ENCODE peak calls at places on chromosomes 1 and 21, in five cellular contexts. D, S, U, V and O are unnamed samples.

GRCh38 chr1:226530591-226530990 is 18.0 kb upstream of the STUM start:
- DNase-seq in U (no peak), D (no peak), V (no peak), S (no peak), O (no peak)

GRCh38 chr21:36005018-36005417 is 55.3 kb downstream of the SETD4 start:
- DNase-seq in V (no peak), D (peak; percentile 27), S (no peak), U (no peak), O (no peak)

GRCh38 chr1:20365421-20366075 is 74.9 kb downstream of the VWA5B1 start:
- DNase-seq in S (no peak), V (no peak), D (no peak), U (no peak), O (no peak)

GRCh38 chr21:45281411-45282282 is 6.0 kb downstream of the POFUT2 start:
- DNase-seq in V (no peak), U (no peak), D (no peak), S (peak; percentile 59), O (no peak)

GRCh38 chr1:180299486-180300246 is 69.6 kb downstream of the LHX4 start:
- DNase-seq in V (no peak), S (no peak), U (no peak), D (no peak), O (no peak)

GRCh38 chr1:35768350-35769187 is 1.2 kb downstream of the CLSPN start:
- DNase-seq in D (peak; percentile 23), V (no peak), S (no peak), U (no peak), O (no peak)

GRCh38 chr1:77068013-77068412 is 151.2 kb downstream of the PIGK start:
- DNase-seq in V (no peak), D (peak; percentile 65), U (no peak), S (no peak), O (no peak)

GRCh38 chr1:24386931-24387330 is 26.7 kb downstream of the STPG1 start:
- DNase-seq in U (no peak), V (no peak), D (no peak), S (no peak), O (no peak)

GRCh38 chr1:26994772-26995625 is 1.5 kb downstream of the TRNP1 start:
- DNase-seq in V (no peak), D (peak; percentile 78), U (no peak), S (no peak), O (no peak)

GRCh38 chr1:38418195-38419030 is 371.8 kb upstream of the POU3F1 start:
- DNase-seq in V (no peak), U (peak; percentile 52), D (no peak), S (no peak), O (no peak)

GRCh38 chr21:40732243-40732642 is 114.7 kb downstream of the DSCAM start:
- DNase-seq in U (peak; percentile 50), S (no peak), D (no peak), V (no peak), O (no peak)

GRCh38 chr1:158124034-158124433 is 56.7 kb upstream of the CD1D start:
- DNase-seq in U (peak; percentile 50), S (no peak), D (no peak), V (no peak), O (no peak)

GRCh38 chr1:79079770-79080169 is 73.2 kb upstream of the ADGRL4 start:
- DNase-seq in U (peak; percentile 91), V (no peak), D (peak; percentile 47), S (no peak), O (no peak)

GRCh38 chr1:9852410-9853301 is 28.9 kb upstream of the CLSTN1 start:
- DNase-seq in D (no peak), V (no peak), U (peak; percentile 74), S (no peak), O (no peak)

GRCh38 chr1:2134604-2135307 is 59.8 kb downstream of the FAAP20 start:
- DNase-seq in D (no peak), V (no peak), S (no peak), U (no peak), O (no peak)

GRCh38 chr21:42063206-42063577 is 7.9 kb upstream of the UMODL1 start:
- DNase-seq in D (no peak), U (no peak), S (no peak), V (no peak), O (peak; percentile 39)

GRCh38 chr21:25855591-25855990 is 120.8 kb downstream of the GABPA start:
- DNase-seq in V (no peak), U (no peak), D (no peak), S (no peak), O (no peak)

DNA sequence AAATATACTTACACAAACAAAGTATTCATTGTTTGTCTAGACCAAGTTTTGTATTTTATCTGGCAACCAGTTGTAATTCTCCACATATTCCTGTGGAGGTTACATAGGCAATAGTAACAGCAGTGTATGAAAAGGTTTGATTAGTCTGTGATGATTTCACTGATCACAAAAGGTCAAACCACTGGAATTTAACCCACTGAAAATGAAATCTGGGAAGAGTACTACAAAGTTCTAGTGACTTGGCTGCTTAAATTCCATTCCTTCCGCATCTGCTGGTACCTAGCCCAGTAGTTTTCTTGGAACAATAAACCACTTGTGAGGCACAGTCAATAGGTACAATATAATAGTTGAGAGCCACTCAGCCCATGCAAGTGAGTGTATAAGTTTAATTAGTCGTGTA is 205.4 kb downstream of the NFIA start:
- DNase-seq in U (peak; percentile 91), V (no peak), D (no peak), S (no peak), O (no peak)
- TF ChIP-seq CTCF in U (no peak), V (no peak), D (no peak), S (no peak), O (no peak)

DNA sequence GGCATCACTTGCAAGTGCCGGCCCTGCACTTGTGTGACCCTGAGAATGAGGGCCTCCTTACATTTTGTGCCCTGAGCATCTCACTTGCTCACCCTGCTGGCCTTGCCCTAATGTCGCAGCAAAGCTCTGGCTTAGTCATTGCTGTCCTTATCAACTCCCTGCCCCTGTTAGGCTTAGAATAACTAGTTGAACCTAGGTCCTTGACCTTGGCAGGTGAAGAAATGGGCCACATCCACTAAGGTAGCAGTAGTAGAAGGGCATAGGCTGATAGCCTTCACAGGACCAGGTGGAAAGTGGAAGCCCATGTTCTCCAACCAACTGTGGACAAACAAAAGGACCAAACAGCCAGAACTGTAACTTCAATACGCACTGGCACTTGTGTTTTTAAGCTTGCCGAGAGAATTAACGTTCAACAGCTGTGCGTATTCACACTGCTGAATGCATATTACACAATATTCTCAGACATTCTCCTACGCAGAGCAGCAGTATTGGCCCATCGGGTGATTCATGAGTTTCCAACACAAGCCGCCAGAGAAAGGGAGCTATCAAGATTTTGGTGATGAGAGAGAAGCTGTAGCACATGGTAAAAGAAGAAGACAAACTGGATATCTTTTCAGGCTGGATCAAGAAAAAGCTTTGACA is 27.7 kb upstream of the PTGFRN start:
- DNase-seq in V (no peak), D (peak; percentile 81), U (peak; percentile 66), S (no peak), O (no peak)
- TF ChIP-seq CTCF in V (peak; percentile 34), D (peak; percentile 56), U (peak; percentile 18), S (no peak), O (no peak)

DNA sequence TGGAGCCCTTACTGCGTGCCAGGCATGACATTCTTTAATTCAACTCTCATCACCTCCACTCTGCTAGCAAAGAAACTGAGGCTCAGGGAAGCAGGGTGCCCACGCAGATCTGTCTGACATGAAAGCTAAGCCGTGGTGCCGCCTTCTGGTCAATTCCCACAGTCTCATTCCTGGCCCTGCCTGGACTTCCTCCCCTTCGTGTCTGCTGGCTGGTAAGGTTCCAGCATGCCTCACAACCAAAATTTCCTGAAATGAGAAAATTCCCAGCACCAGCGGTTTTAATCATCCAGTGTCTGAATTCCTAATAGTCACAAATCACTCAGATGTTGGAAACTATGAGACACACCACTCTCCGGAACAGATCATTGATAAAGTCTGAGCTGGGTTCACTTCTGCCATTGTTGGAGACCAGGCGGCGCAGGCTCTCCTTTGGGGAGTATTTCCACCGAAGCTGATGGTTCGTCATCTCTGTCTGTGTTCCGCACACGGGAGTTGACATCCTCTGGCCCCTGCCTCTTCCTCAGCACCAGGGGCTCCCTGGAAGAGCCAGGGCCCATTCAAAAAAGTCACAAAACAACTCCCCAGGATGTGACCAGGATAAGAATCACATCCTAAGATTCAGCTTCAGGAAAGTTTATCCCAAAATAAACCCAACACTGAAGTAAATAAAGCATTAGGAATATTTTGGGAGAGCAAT is 167.7 kb downstream of the PLPP3 start:
- DNase-seq in S (no peak), U (peak; percentile 71), D (no peak), V (no peak), O (no peak)
- TF ChIP-seq CTCF in S (no peak), U (no peak), D (no peak), V (no peak), O (no peak)

GRCh38 chr1:184379111-184379752 is 7.6 kb upstream of the C1orf21 start:
- DNase-seq in U (no peak), V (no peak), S (no peak), D (peak; percentile 56), O (no peak)
- TF ChIP-seq CTCF in U (peak; percentile 9), V (no peak), S (peak; percentile 24), D (peak; percentile 64), O (no peak)

DNA sequence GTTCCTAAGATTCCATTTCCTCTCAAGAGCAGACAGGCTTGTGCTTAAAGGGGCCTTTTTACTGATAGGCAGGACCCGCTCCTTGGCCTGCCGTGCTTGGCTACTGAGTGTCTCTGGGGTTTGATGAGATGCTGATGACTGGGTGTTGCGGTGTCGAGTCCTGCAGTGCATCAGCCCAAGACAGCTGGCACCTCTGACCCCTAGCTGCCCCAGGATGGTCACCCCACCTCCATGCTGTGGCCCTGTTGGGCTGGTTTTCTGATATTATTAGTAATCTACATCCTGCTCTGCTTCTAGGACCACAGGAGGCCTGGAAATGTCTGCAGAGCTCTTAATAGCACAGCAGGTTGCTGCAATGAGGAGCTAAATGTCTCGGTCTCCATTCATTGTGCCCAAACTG is 28.7 kb downstream of the LRRC71 start:
- DNase-seq in D (no peak), U (no peak), V (no peak), S (peak; percentile 11), O (no peak)
- TF ChIP-seq CTCF in D (no peak), U (no peak), V (no peak), S (no peak), O (no peak)

GRCh38 chr1:85330711-85331290 is 54.4 kb upstream of the BCL10 start:
- DNase-seq in S (no peak), V (no peak), U (peak; percentile 99), D (no peak), O (no peak)

GRCh38 chr1:85333186-85333585 is 56.8 kb upstream of the BCL10 start:
- DNase-seq in U (no peak), D (no peak), V (no peak), S (no peak), O (no peak)

GRCh38 chr1:85334962-85335361 is 58.5 kb upstream of the BCL10 start:
- DNase-seq in D (no peak), V (no peak), U (peak; percentile 84), S (no peak), O (no peak)

GRCh38 chr1:85330206-85330605 is 53.8 kb upstream of the BCL10 start:
- DNase-seq in V (no peak), U (peak; percentile 99), D (peak; percentile 36), S (no peak), O (no peak)

GRCh38 chr1:85332575-85332974 is 56.1 kb upstream of the BCL10 start:
- DNase-seq in D (no peak), S (no peak), V (no peak), U (no peak), O (no peak)
- TF ChIP-seq CTCF in D (no peak), S (no peak), V (no peak), U (no peak), O (no peak)

GRCh38 chr1:237814319-237814924 is 76.3 kb downstream of the ZP4 start:
- DNase-seq in U (peak; percentile 13), S (no peak), V (no peak), D (peak; percentile 81), O (no peak)
- TF ChIP-seq CTCF in U (peak; percentile 49), S (no peak), V (peak; percentile 68), D (peak; percentile 98), O (no peak)

GRCh38 chr1:40665335-40666171 is at the start of gene RIMS3:
- DNase-seq in S (peak; percentile 86), D (peak; percentile 81), V (peak; percentile 94), U (peak; percentile 20), O (peak; percentile 96)
- TF ChIP-seq CTCF in S (no peak), D (peak; percentile 48), V (no peak), U (no peak), O (no peak)